ENCODE peak calls at places on chromosomes 2 and 18, in seven cellular contexts. One of them, this sample, is unnamed.

GRCh38 chr2:204407209-204408070 is 137.8 kb upstream of the PARD3B start:
- DNase-seq in choroid plexus epithelial cell: peak; percentile 20
- DNase-seq in HL-60: no peak
- DNase-seq in GM13976: no peak
- DNase-seq in Peyer's patch: peak; percentile 49
- DNase-seq in adrenal gland: no peak
- DNase-seq in AG04450: no peak
- DNase-seq in this sample: no peak

GRCh38 chr2:217934321-217935131 is 68.3 kb downstream of the TNS1 start:
- DNase-seq in adrenal gland: peak; percentile 88
- DNase-seq in Peyer's patch: no peak
- DNase-seq in GM13976: no peak
- DNase-seq in AG04450: peak; percentile 47
- DNase-seq in HL-60: peak; percentile 76
- DNase-seq in choroid plexus epithelial cell: peak; percentile 75
- DNase-seq in this sample: no peak

GRCh38 chr2:231717281-231718180 is 9.2 kb downstream of the PTMA start:
- DNase-seq in Peyer's patch: no peak
- DNase-seq in choroid plexus epithelial cell: peak; percentile 77
- DNase-seq in HL-60: peak; percentile 95
- DNase-seq in adrenal gland: peak; percentile 30
- DNase-seq in GM13976: peak; percentile 78
- DNase-seq in AG04450: no peak
- DNase-seq in this sample: no peak

GRCh38 chr2:101717041-101717817 is 19.7 kb downstream of the MAP4K4 start:
- DNase-seq in GM13976: no peak
- DNase-seq in HL-60: peak; percentile 31
- DNase-seq in AG04450: no peak
- DNase-seq in adrenal gland: no peak
- DNase-seq in Peyer's patch: peak; percentile 89
- DNase-seq in choroid plexus epithelial cell: no peak
- DNase-seq in this sample: no peak

GRCh38 chr2:109342890-109343289 is 213.9 kb downstream of the SH3RF3 start:
- DNase-seq in adrenal gland: no peak
- DNase-seq in Peyer's patch: no peak
- DNase-seq in GM13976: peak; percentile 8
- DNase-seq in HL-60: no peak
- DNase-seq in choroid plexus epithelial cell: no peak
- DNase-seq in AG04450: no peak
- DNase-seq in this sample: no peak

GRCh38 chr2:226875438-226876225 is 39.8 kb downstream of the RHBDD1 start:
- DNase-seq in GM13976: no peak
- DNase-seq in HL-60: no peak
- DNase-seq in choroid plexus epithelial cell: no peak
- DNase-seq in AG04450: no peak
- DNase-seq in adrenal gland: no peak
- DNase-seq in Peyer's patch: no peak
- DNase-seq in this sample: no peak

GRCh38 chr2:95359501-95359930 is 43.0 kb upstream of the FAHD2A start:
- DNase-seq in adrenal gland: no peak
- DNase-seq in choroid plexus epithelial cell: no peak
- DNase-seq in HL-60: no peak
- DNase-seq in GM13976: no peak
- DNase-seq in Peyer's patch: peak; percentile 34
- DNase-seq in AG04450: no peak
- DNase-seq in this sample: no peak

GRCh38 chr2:145961846-145962245 is 1441.9 kb upstream of the ZEB2 start:
- DNase-seq in AG04450: no peak
- DNase-seq in HL-60: no peak
- DNase-seq in adrenal gland: no peak
- DNase-seq in GM13976: no peak
- DNase-seq in Peyer's patch: no peak
- DNase-seq in choroid plexus epithelial cell: peak; percentile 39
- DNase-seq in this sample: no peak

GRCh38 chr18:59265246-59266018 is 7.8 kb downstream of the RAX start:
- DNase-seq in Peyer's patch: no peak
- DNase-seq in adrenal gland: no peak
- DNase-seq in GM13976: peak; percentile 64
- DNase-seq in HL-60: no peak
- DNase-seq in choroid plexus epithelial cell: no peak
- DNase-seq in AG04450: no peak
- DNase-seq in this sample: peak; percentile 36

GRCh38 chr2:140880573-140880972 is 1250.2 kb downstream of the LRP1B start:
- DNase-seq in AG04450: peak; percentile 79
- DNase-seq in GM13976: no peak
- DNase-seq in adrenal gland: no peak
- DNase-seq in choroid plexus epithelial cell: peak; percentile 32
- DNase-seq in HL-60: no peak
- DNase-seq in Peyer's patch: no peak
- DNase-seq in this sample: no peak

GRCh38 chr2:223537669-223538601 is 64.2 kb downstream of the SCG2 start:
- DNase-seq in AG04450: no peak
- DNase-seq in Peyer's patch: no peak
- DNase-seq in choroid plexus epithelial cell: peak; percentile 68
- DNase-seq in HL-60: no peak
- DNase-seq in GM13976: no peak
- DNase-seq in adrenal gland: peak; percentile 23
- DNase-seq in this sample: no peak

GRCh38 chr2:235740821-235741220 is 247.0 kb downstream of the AGAP1 start:
- DNase-seq in AG04450: no peak
- DNase-seq in choroid plexus epithelial cell: peak; percentile 21
- DNase-seq in Peyer's patch: no peak
- DNase-seq in HL-60: no peak
- DNase-seq in GM13976: no peak
- DNase-seq in adrenal gland: no peak
- DNase-seq in this sample: peak; percentile 69

GRCh38 chr2:145800201-145801091 is 1280.5 kb upstream of the ZEB2 start:
- DNase-seq in Peyer's patch: no peak
- DNase-seq in GM13976: no peak
- DNase-seq in HL-60: no peak
- DNase-seq in adrenal gland: no peak
- DNase-seq in AG04450: no peak
- DNase-seq in choroid plexus epithelial cell: peak; percentile 53
- DNase-seq in this sample: peak; percentile 83

GRCh38 chr2:197072533-197072932 is 146.0 kb upstream of the PGAP1 start:
- DNase-seq in AG04450: no peak
- DNase-seq in choroid plexus epithelial cell: no peak
- DNase-seq in HL-60: no peak
- DNase-seq in Peyer's patch: no peak
- DNase-seq in adrenal gland: no peak
- DNase-seq in GM13976: no peak
- DNase-seq in this sample: no peak

GRCh38 chr2:218658671-218659257 is 659 bp downstream of the ZNF142 start:
- DNase-seq in choroid plexus epithelial cell: peak; percentile 65
- DNase-seq in Peyer's patch: peak; percentile 80
- DNase-seq in adrenal gland: no peak
- DNase-seq in GM13976: peak; percentile 79
- DNase-seq in AG04450: no peak
- DNase-seq in HL-60: peak; percentile 58
- DNase-seq in this sample: peak; percentile 78

GRCh38 chr2:62302763-62303435 is 107.0 kb downstream of the B3GNT2 start:
- DNase-seq in Peyer's patch: no peak
- DNase-seq in adrenal gland: no peak
- DNase-seq in HL-60: no peak
- DNase-seq in AG04450: no peak
- DNase-seq in GM13976: no peak
- DNase-seq in choroid plexus epithelial cell: no peak
- DNase-seq in this sample: no peak

GRCh38 chr2:149000168-149000938 is 38.1 kb upstream of the LYPD6B start:
- DNase-seq in HL-60: no peak
- DNase-seq in choroid plexus epithelial cell: no peak
- DNase-seq in adrenal gland: no peak
- DNase-seq in GM13976: peak; percentile 20
- DNase-seq in Peyer's patch: no peak
- DNase-seq in AG04450: no peak
- DNase-seq in this sample: no peak

GRCh38 chr2:227871375-227871788 is at the start of gene DAW1:
- DNase-seq in AG04450: no peak
- DNase-seq in choroid plexus epithelial cell: peak; percentile 82
- DNase-seq in GM13976: peak; percentile 87
- DNase-seq in HL-60: no peak
- DNase-seq in adrenal gland: peak; percentile 40
- DNase-seq in Peyer's patch: peak; percentile 71
- DNase-seq in this sample: peak; percentile 89

GRCh38 chr2:170813611-170814550 is 2.8 kb upstream of the GAD1 start:
- DNase-seq in choroid plexus epithelial cell: peak; percentile 63
- DNase-seq in Peyer's patch: no peak
- DNase-seq in adrenal gland: no peak
- DNase-seq in GM13976: no peak
- DNase-seq in HL-60: no peak
- DNase-seq in AG04450: no peak
- DNase-seq in this sample: peak; percentile 46

GRCh38 chr2:171726841-171727460 is 39.7 kb downstream of the DYNC1I2 start:
- DNase-seq in GM13976: no peak
- DNase-seq in choroid plexus epithelial cell: peak; percentile 36
- DNase-seq in adrenal gland: no peak
- DNase-seq in AG04450: no peak
- DNase-seq in Peyer's patch: no peak
- DNase-seq in HL-60: no peak
- DNase-seq in this sample: no peak

GRCh38 chr18:24068945-24069693 is 54.6 kb downstream of the TTC39C start:
- DNase-seq in choroid plexus epithelial cell: no peak
- DNase-seq in adrenal gland: no peak
- DNase-seq in GM13976: no peak
- DNase-seq in HL-60: no peak
- DNase-seq in AG04450: no peak
- DNase-seq in Peyer's patch: no peak
- DNase-seq in this sample: no peak

GRCh38 chr2:16773080-16773713 is 107.6 kb upstream of the CYRIA start:
- DNase-seq in AG04450: peak; percentile 2
- DNase-seq in HL-60: peak; percentile 39
- DNase-seq in adrenal gland: peak; percentile 39
- DNase-seq in Peyer's patch: no peak
- DNase-seq in choroid plexus epithelial cell: peak; percentile 76
- DNase-seq in GM13976: peak; percentile 41
- DNase-seq in this sample: peak; percentile 48

GRCh38 chr2:236633219-236633570 is 63.6 kb downstream of the ACKR3 start:
- DNase-seq in AG04450: no peak
- DNase-seq in GM13976: no peak
- DNase-seq in HL-60: no peak
- DNase-seq in adrenal gland: no peak
- DNase-seq in choroid plexus epithelial cell: no peak
- DNase-seq in Peyer's patch: no peak
- DNase-seq in this sample: no peak

GRCh38 chr18:48848641-48849143 is 102.1 kb downstream of the SMAD7 start:
- DNase-seq in choroid plexus epithelial cell: no peak
- DNase-seq in HL-60: no peak
- DNase-seq in AG04450: no peak
- DNase-seq in Peyer's patch: no peak
- DNase-seq in adrenal gland: no peak
- DNase-seq in GM13976: no peak
- DNase-seq in this sample: no peak

GRCh38 chr2:239597216-239597615 is 196.4 kb upstream of the HDAC4 start:
- DNase-seq in HL-60: no peak
- DNase-seq in choroid plexus epithelial cell: no peak
- DNase-seq in GM13976: no peak
- DNase-seq in adrenal gland: no peak
- DNase-seq in Peyer's patch: peak; percentile 34
- DNase-seq in AG04450: no peak
- DNase-seq in this sample: no peak

GRCh38 chr2:217835931-217836881 is 166.6 kb downstream of the TNS1 start:
- DNase-seq in HL-60: no peak
- DNase-seq in Peyer's patch: no peak
- DNase-seq in choroid plexus epithelial cell: peak; percentile 74
- DNase-seq in GM13976: no peak
- DNase-seq in adrenal gland: no peak
- DNase-seq in AG04450: peak; percentile 76
- DNase-seq in this sample: no peak

DNA sequence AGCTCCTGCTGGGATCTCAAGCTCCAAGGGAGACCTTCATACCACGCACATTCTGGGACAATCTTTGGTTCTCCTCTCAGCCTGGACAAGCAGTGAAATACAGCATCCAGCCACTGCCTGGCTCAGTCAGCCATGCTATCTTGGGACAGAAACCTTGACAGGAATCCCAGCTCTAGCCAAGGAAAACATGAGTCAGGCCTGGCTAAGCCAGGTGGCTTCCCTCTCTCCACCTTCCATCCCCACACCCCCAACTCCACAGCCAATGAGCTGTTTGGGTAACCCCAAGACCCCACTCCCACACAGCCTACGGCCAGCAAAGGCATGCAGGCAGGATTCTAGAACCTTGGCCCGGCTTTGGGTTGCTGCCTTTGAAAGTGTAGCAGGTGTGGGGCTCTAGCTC is 64.9 kb downstream of the MCFD2 start:
- DNase-seq in GM13976: no peak
- DNase-seq in HL-60: no peak
- DNase-seq in Peyer's patch: no peak
- DNase-seq in AG04450: peak; percentile 85
- DNase-seq in adrenal gland: peak; percentile 92
- DNase-seq in choroid plexus epithelial cell: peak; percentile 88
- DNase-seq in this sample: peak; percentile 47
- TF ChIP-seq CTCF in GM13976: no peak
- TF ChIP-seq CTCF in HL-60: no peak
- TF ChIP-seq CTCF in Peyer's patch: no peak
- TF ChIP-seq CTCF in AG04450: no peak
- TF ChIP-seq CTCF in adrenal gland: no peak
- TF ChIP-seq CTCF in choroid plexus epithelial cell: no peak
- TF ChIP-seq CTCF in this sample: no peak

GRCh38 chr2:211033765-211034164 is 477.4 kb downstream of the CPS1 start:
- DNase-seq in HL-60: no peak
- DNase-seq in AG04450: no peak
- DNase-seq in choroid plexus epithelial cell: peak; percentile 42
- DNase-seq in Peyer's patch: no peak
- DNase-seq in adrenal gland: no peak
- DNase-seq in GM13976: no peak
- DNase-seq in this sample: peak; percentile 24
- TF ChIP-seq CTCF in HL-60: peak; percentile 36
- TF ChIP-seq CTCF in AG04450: peak; percentile 21
- TF ChIP-seq CTCF in choroid plexus epithelial cell: peak; percentile 59
- TF ChIP-seq CTCF in Peyer's patch: no peak
- TF ChIP-seq CTCF in adrenal gland: no peak
- TF ChIP-seq CTCF in GM13976: peak; percentile 6
- TF ChIP-seq CTCF in this sample: peak; percentile 47

GRCh38 chr18:75273817-75274216 is 63.2 kb downstream of the TSHZ1 start:
- DNase-seq in choroid plexus epithelial cell: no peak
- DNase-seq in HL-60: no peak
- DNase-seq in adrenal gland: no peak
- DNase-seq in AG04450: no peak
- DNase-seq in GM13976: no peak
- DNase-seq in Peyer's patch: no peak
- DNase-seq in this sample: no peak
- TF ChIP-seq CTCF in choroid plexus epithelial cell: no peak
- TF ChIP-seq CTCF in HL-60: no peak
- TF ChIP-seq CTCF in adrenal gland: no peak
- TF ChIP-seq CTCF in AG04450: no peak
- TF ChIP-seq CTCF in GM13976: no peak
- TF ChIP-seq CTCF in Peyer's patch: no peak
- TF ChIP-seq CTCF in this sample: no peak

DNA sequence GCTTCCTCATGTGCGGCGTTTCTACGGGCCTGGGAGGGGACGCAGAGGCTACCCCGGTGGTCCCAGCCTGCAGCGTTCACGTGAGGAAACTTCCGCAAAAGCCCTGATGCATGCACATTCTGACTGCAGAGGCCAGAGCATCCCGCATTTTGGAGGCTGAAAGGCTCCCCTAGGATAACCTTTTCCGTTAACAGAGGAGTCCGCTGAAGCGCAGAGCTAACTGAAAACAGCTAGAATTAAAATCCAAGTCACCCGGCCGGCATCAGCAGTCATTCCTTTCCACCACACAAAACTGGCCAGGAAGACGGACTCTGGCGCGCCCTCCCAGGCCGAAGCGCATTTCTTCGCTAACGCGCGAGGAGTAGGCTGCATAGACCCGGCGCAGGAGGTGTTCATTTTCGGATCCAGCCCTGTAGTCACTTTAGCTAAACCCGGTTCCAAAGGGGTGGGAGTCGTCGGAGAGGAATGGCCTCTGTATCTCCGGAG is 747 bp upstream of the TUBB6 start:
- DNase-seq in adrenal gland: peak; percentile 32
- DNase-seq in Peyer's patch: peak; percentile 67
- DNase-seq in GM13976: peak; percentile 47
- DNase-seq in AG04450: no peak
- DNase-seq in choroid plexus epithelial cell: peak; percentile 82
- DNase-seq in HL-60: peak; percentile 22
- DNase-seq in this sample: no peak
- TF ChIP-seq CTCF in adrenal gland: no peak
- TF ChIP-seq CTCF in Peyer's patch: no peak
- TF ChIP-seq CTCF in GM13976: peak; percentile 32
- TF ChIP-seq CTCF in AG04450: peak; percentile 42
- TF ChIP-seq CTCF in choroid plexus epithelial cell: peak; percentile 40
- TF ChIP-seq CTCF in HL-60: no peak
- TF ChIP-seq CTCF in this sample: no peak

This sample was measured in Calu3.